ENCODE peak calls at places on chromosome 19, in nine cellular contexts. M is GM23338, E is MM.1S, P is PC-3, N is PC-9, A is Karpas-422, C is SK-N-SH, I is hepatocyte, T is GM23248. B is an unnamed sample.

GRCh38 chr19:29871143-29871542 is 59.4 kb downstream of the CCNE1 start:
- DNase-seq in N (no peak), I (peak; percentile 44), A (peak; percentile 12), P (no peak), E (no peak), C (no peak), M (no peak), T (no peak), B (no peak)

GRCh38 chr19:14361824-14362223 is 19.4 kb upstream of the ADGRE5 start:
- DNase-seq in P (no peak), N (no peak), A (peak; percentile 76), C (peak; percentile 63), T (no peak), M (peak; percentile 76), E (no peak), I (no peak), B (peak; percentile 57)

GRCh38 chr19:4916292-4917082 is 7.2 kb downstream of the UHRF1 start:
- DNase-seq in M (no peak), E (no peak), T (no peak), A (no peak), P (no peak), C (no peak), I (no peak), N (no peak), B (no peak)

GRCh38 chr19:611506-611869 is 21.8 kb downstream of the HCN2 start:
- DNase-seq in N (no peak), T (peak; percentile 98), I (no peak), A (no peak), P (peak; percentile 48), M (no peak), C (no peak), E (no peak), B (no peak)

GRCh38 chr19:57675881-57676280 is 5.9 kb upstream of the ZNF551 start:
- DNase-seq in P (no peak), C (no peak), A (no peak), T (peak; percentile 91), I (no peak), M (no peak), E (no peak), N (no peak), B (no peak)

GRCh38 chr19:28882818-28883217 is 330.1 kb downstream of the UQCRFS1 start:
- DNase-seq in M (no peak), E (no peak), T (no peak), P (no peak), I (no peak), C (no peak), A (no peak), N (no peak), B (no peak)

GRCh38 chr19:55696301-55697068 is 21.5 kb downstream of the EPN1 start:
- DNase-seq in N (no peak), C (no peak), T (no peak), E (no peak), P (no peak), A (no peak), I (no peak), M (no peak), B (no peak)

GRCh38 chr19:7010722-7011593 is 10.3 kb downstream of the MBD3L2B start:
- DNase-seq in T (no peak), P (no peak), N (no peak), A (no peak), M (no peak), I (no peak), E (peak; percentile 38), C (no peak), B (no peak)

GRCh38 chr19:1123381-1123780 is 19.6 kb downstream of the GPX4 start:
- DNase-seq in A (no peak), T (no peak), E (no peak), N (no peak), M (no peak), P (no peak), C (no peak), I (no peak), B (no peak)

DNA sequence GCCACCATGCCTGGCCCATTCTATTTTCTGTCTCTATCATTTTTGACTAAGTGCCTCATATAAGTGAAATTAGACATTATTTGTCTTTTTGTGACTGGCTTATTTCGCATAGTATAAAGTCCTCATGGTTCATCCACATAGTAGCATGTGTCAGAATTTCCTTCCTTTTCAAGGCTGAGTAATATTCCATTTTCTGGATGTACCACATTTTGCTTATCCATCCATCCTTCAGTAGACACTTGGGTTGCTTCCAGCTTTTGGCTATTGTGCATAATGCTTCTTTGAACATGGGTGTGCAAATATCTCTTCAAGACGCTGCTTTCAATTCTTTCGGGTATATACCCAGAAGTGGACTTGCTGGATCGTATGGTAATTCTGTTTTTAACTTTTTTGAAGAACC is 51.5 kb upstream of the USE1 start:
- DNase-seq in N (no peak), E (no peak), M (no peak), C (no peak), A (no peak), I (no peak), T (no peak), P (no peak), B (no peak)
- H3K9me2 ChIP-seq in N (no peaks in the 10 kb centered on the region), E (no peaks in the 10 kb centered on the region), M (peaks cover 2% of the 10 kb centered on the region), C (no peaks in the 10 kb centered on the region), A (no peaks in the 10 kb centered on the region), I (no peaks in the 10 kb centered on the region), T (no peaks in the 10 kb centered on the region), P (no peaks in the 10 kb centered on the region), B (no peaks in the 10 kb centered on the region)

GRCh38 chr19:45895519-45895972 is 6.9 kb downstream of the MYPOP start:
- DNase-seq in I (peak; percentile 71), N (no peak), P (no peak), C (no peak), M (no peak), T (no peak), A (no peak), E (no peak), B (no peak)
- H3K9me2 ChIP-seq in I (no peaks in the 10 kb centered on the region), N (no peaks in the 10 kb centered on the region), P (no peaks in the 10 kb centered on the region), C (no peaks in the 10 kb centered on the region), M (no peaks in the 10 kb centered on the region), T (no peaks in the 10 kb centered on the region), A (no peaks in the 10 kb centered on the region), E (no peaks in the 10 kb centered on the region), B (no peaks in the 10 kb centered on the region)

DNA sequence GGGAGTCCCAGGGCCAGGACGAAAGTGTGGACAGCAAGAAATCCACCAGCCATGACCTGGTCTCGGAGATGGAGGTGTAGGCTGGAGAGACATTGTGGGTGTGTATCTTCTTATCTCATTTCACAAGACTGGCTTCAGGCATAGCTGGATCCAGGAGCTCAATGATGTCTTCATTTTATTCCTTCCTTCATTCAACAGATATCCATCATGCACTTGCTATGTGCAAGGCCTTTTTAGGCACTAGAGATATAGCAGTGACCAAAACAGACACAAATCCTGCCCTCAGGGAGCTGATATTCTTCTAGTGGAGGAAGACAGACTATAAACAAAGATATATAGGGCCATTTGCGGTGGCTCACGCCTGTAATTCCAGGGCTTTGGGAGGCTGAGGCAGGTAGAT is 7.4 kb upstream of the DHX34 start:
- DNase-seq in A (no peak), N (no peak), P (no peak), M (no peak), C (no peak), E (no peak), T (no peak), I (no peak), B (no peak)
- H3K9me2 ChIP-seq in A (no peaks in the 10 kb centered on the region), N (no peaks in the 10 kb centered on the region), P (no peaks in the 10 kb centered on the region), M (no peaks in the 10 kb centered on the region), C (no peaks in the 10 kb centered on the region), E (no peaks in the 10 kb centered on the region), T (no peaks in the 10 kb centered on the region), I (no peaks in the 10 kb centered on the region), B (no peaks in the 10 kb centered on the region)

GRCh38 chr19:9552902-9553301 is 14.5 kb upstream of the ZNF426 start:
- DNase-seq in A (no peak), C (no peak), I (no peak), T (no peak), P (no peak), M (no peak), E (no peak), N (no peak), B (no peak)

GRCh38 chr19:9547870-9548269 is 9.4 kb upstream of the ZNF426 start:
- DNase-seq in I (no peak), E (no peak), A (no peak), M (no peak), N (no peak), C (no peak), P (no peak), T (no peak), B (no peak)
- H3K9me2 ChIP-seq in I (no peaks in the 10 kb centered on the region), E (no peaks in the 10 kb centered on the region), A (no peaks in the 10 kb centered on the region), M (no peaks in the 10 kb centered on the region), N (no peaks in the 10 kb centered on the region), C (no peaks in the 10 kb centered on the region), P (no peaks in the 10 kb centered on the region), T (no peaks in the 10 kb centered on the region), B (no peaks in the 10 kb centered on the region)

GRCh38 chr19:31132753-31133110 is 216.5 kb downstream of the TSHZ3 start:
- DNase-seq in C (no peak), P (no peak), M (no peak), E (no peak), N (no peak), I (no peak), A (no peak), T (no peak), B (no peak)
- H3K9me2 ChIP-seq in C (no peaks in the 10 kb centered on the region), P (no peaks in the 10 kb centered on the region), M (peaks cover 16% of the 10 kb centered on the region), E (no peaks in the 10 kb centered on the region), N (no peaks in the 10 kb centered on the region), I (no peaks in the 10 kb centered on the region), A (no peaks in the 10 kb centered on the region), T (no peaks in the 10 kb centered on the region), B (no peaks in the 10 kb centered on the region)

GRCh38 chr19:2854849-2855248 is 12.3 kb upstream of the ZNF556 start:
- DNase-seq in A (no peak), E (no peak), T (no peak), P (no peak), N (no peak), M (no peak), I (no peak), C (no peak), B (no peak)
- H3K9me2 ChIP-seq in A (no peaks in the 10 kb centered on the region), E (no peaks in the 10 kb centered on the region), T (no peaks in the 10 kb centered on the region), P (no peaks in the 10 kb centered on the region), N (no peaks in the 10 kb centered on the region), M (no peaks in the 10 kb centered on the region), I (no peaks in the 10 kb centered on the region), C (no peaks in the 10 kb centered on the region), B (no peaks in the 10 kb centered on the region)